ENCODE peak calls at places on chromosomes 11 and 22, in ten cellular contexts. One of them, this sample, is unnamed.
A peak's percentile ranks its signal among the peaks of the same experiment; 100 is the strongest.

GRCh38 chr11:69744435-69744834 is 30.7 kb downstream of the FGF4 start:
- DNase-seq in GM23248: no peak
- DNase-seq in CD8-positive, alpha-beta T cell: no peak
- DNase-seq in right atrium auricular region: no peak
- DNase-seq in naive thymus-derived CD4-positive, alpha-beta T cell: no peak
- DNase-seq in uterus: no peak
- DNase-seq in transverse colon: no peak
- DNase-seq in left ventricle myocardium inferior: no peak
- DNase-seq in heart left ventricle: no peak
- DNase-seq in CD4-positive, alpha-beta memory T cell: no peak
- DNase-seq in this sample: no peak

GRCh38 chr22:44407404-44408226 is 90.4 kb downstream of the RTL6 start:
- DNase-seq in transverse colon: no peak
- DNase-seq in naive thymus-derived CD4-positive, alpha-beta T cell: no peak
- DNase-seq in uterus: no peak
- DNase-seq in left ventricle myocardium inferior: peak; percentile 28
- DNase-seq in CD8-positive, alpha-beta T cell: no peak
- DNase-seq in heart left ventricle: peak; percentile 58
- DNase-seq in GM23248: no peak
- DNase-seq in CD4-positive, alpha-beta memory T cell: no peak
- DNase-seq in right atrium auricular region: no peak
- DNase-seq in this sample: peak; percentile 5

GRCh38 chr22:31223786-31224191 is 11.7 kb downstream of the LIMK2 start:
- DNase-seq in CD8-positive, alpha-beta T cell: no peak
- DNase-seq in left ventricle myocardium inferior: no peak
- DNase-seq in uterus: no peak
- DNase-seq in naive thymus-derived CD4-positive, alpha-beta T cell: no peak
- DNase-seq in CD4-positive, alpha-beta memory T cell: no peak
- DNase-seq in GM23248: no peak
- DNase-seq in right atrium auricular region: no peak
- DNase-seq in heart left ventricle: no peak
- DNase-seq in transverse colon: no peak
- DNase-seq in this sample: no peak

GRCh38 chr22:50027639-50028537 is 15.3 kb upstream of the IL17REL start:
- DNase-seq in naive thymus-derived CD4-positive, alpha-beta T cell: no peak
- DNase-seq in GM23248: peak; percentile 43
- DNase-seq in transverse colon: peak; percentile 8
- DNase-seq in heart left ventricle: no peak
- DNase-seq in CD8-positive, alpha-beta T cell: no peak
- DNase-seq in uterus: no peak
- DNase-seq in left ventricle myocardium inferior: no peak
- DNase-seq in CD4-positive, alpha-beta memory T cell: peak; percentile 86
- DNase-seq in right atrium auricular region: no peak
- DNase-seq in this sample: no peak

GRCh38 chr11:34632105-34632780 is 11.3 kb downstream of the EHF start:
- DNase-seq in CD8-positive, alpha-beta T cell: no peak
- DNase-seq in right atrium auricular region: no peak
- DNase-seq in transverse colon: no peak
- DNase-seq in uterus: no peak
- DNase-seq in GM23248: peak; percentile 42
- DNase-seq in naive thymus-derived CD4-positive, alpha-beta T cell: no peak
- DNase-seq in CD4-positive, alpha-beta memory T cell: no peak
- DNase-seq in left ventricle myocardium inferior: no peak
- DNase-seq in heart left ventricle: peak; percentile 34
- DNase-seq in this sample: no peak

GRCh38 chr22:20062766-20063083 is 17.3 kb upstream of the DGCR8 start:
- DNase-seq in right atrium auricular region: no peak
- DNase-seq in CD4-positive, alpha-beta memory T cell: no peak
- DNase-seq in heart left ventricle: no peak
- DNase-seq in left ventricle myocardium inferior: no peak
- DNase-seq in CD8-positive, alpha-beta T cell: no peak
- DNase-seq in uterus: no peak
- DNase-seq in naive thymus-derived CD4-positive, alpha-beta T cell: no peak
- DNase-seq in GM23248: peak; percentile 41
- DNase-seq in transverse colon: no peak
- DNase-seq in this sample: no peak

GRCh38 chr11:87300640-87301381 is 263.1 kb downstream of the TMEM135 start:
- DNase-seq in CD8-positive, alpha-beta T cell: no peak
- DNase-seq in left ventricle myocardium inferior: no peak
- DNase-seq in right atrium auricular region: no peak
- DNase-seq in naive thymus-derived CD4-positive, alpha-beta T cell: no peak
- DNase-seq in CD4-positive, alpha-beta memory T cell: no peak
- DNase-seq in heart left ventricle: no peak
- DNase-seq in transverse colon: peak; percentile 25
- DNase-seq in uterus: no peak
- DNase-seq in GM23248: no peak
- DNase-seq in this sample: no peak

GRCh38 chr11:26583550-26583949 is 11.5 kb upstream of the MUC15 start:
- DNase-seq in left ventricle myocardium inferior: no peak
- DNase-seq in CD4-positive, alpha-beta memory T cell: no peak
- DNase-seq in GM23248: peak; percentile 10
- DNase-seq in heart left ventricle: no peak
- DNase-seq in CD8-positive, alpha-beta T cell: no peak
- DNase-seq in naive thymus-derived CD4-positive, alpha-beta T cell: no peak
- DNase-seq in right atrium auricular region: no peak
- DNase-seq in transverse colon: no peak
- DNase-seq in uterus: no peak
- DNase-seq in this sample: no peak

GRCh38 chr11:109424893-109425292 is 2.9 kb downstream of the C11orf87 start:
- DNase-seq in uterus: no peak
- DNase-seq in GM23248: no peak
- DNase-seq in naive thymus-derived CD4-positive, alpha-beta T cell: no peak
- DNase-seq in left ventricle myocardium inferior: no peak
- DNase-seq in right atrium auricular region: no peak
- DNase-seq in CD4-positive, alpha-beta memory T cell: no peak
- DNase-seq in CD8-positive, alpha-beta T cell: no peak
- DNase-seq in heart left ventricle: no peak
- DNase-seq in transverse colon: no peak
- DNase-seq in this sample: no peak

GRCh38 chr11:109423860-109424190 is 1.8 kb downstream of the C11orf87 start:
- DNase-seq in CD4-positive, alpha-beta memory T cell: no peak
- DNase-seq in heart left ventricle: no peak
- DNase-seq in GM23248: no peak
- DNase-seq in right atrium auricular region: no peak
- DNase-seq in transverse colon: no peak
- DNase-seq in left ventricle myocardium inferior: no peak
- DNase-seq in naive thymus-derived CD4-positive, alpha-beta T cell: no peak
- DNase-seq in uterus: no peak
- DNase-seq in CD8-positive, alpha-beta T cell: no peak
- DNase-seq in this sample: no peak

GRCh38 chr11:109421981-109422590 is at the start of gene C11orf87:
- DNase-seq in naive thymus-derived CD4-positive, alpha-beta T cell: no peak
- DNase-seq in transverse colon: no peak
- DNase-seq in CD4-positive, alpha-beta memory T cell: no peak
- DNase-seq in uterus: no peak
- DNase-seq in left ventricle myocardium inferior: no peak
- DNase-seq in right atrium auricular region: no peak
- DNase-seq in GM23248: peak; percentile 46
- DNase-seq in CD8-positive, alpha-beta T cell: no peak
- DNase-seq in heart left ventricle: no peak
- DNase-seq in this sample: peak; percentile 37

GRCh38 chr11:109422755-109423113 is 744 bp downstream of the C11orf87 start:
- DNase-seq in uterus: no peak
- DNase-seq in transverse colon: no peak
- DNase-seq in naive thymus-derived CD4-positive, alpha-beta T cell: no peak
- DNase-seq in CD8-positive, alpha-beta T cell: no peak
- DNase-seq in CD4-positive, alpha-beta memory T cell: no peak
- DNase-seq in heart left ventricle: no peak
- DNase-seq in GM23248: peak; percentile 58
- DNase-seq in left ventricle myocardium inferior: no peak
- DNase-seq in right atrium auricular region: no peak
- DNase-seq in this sample: no peak

DNA sequence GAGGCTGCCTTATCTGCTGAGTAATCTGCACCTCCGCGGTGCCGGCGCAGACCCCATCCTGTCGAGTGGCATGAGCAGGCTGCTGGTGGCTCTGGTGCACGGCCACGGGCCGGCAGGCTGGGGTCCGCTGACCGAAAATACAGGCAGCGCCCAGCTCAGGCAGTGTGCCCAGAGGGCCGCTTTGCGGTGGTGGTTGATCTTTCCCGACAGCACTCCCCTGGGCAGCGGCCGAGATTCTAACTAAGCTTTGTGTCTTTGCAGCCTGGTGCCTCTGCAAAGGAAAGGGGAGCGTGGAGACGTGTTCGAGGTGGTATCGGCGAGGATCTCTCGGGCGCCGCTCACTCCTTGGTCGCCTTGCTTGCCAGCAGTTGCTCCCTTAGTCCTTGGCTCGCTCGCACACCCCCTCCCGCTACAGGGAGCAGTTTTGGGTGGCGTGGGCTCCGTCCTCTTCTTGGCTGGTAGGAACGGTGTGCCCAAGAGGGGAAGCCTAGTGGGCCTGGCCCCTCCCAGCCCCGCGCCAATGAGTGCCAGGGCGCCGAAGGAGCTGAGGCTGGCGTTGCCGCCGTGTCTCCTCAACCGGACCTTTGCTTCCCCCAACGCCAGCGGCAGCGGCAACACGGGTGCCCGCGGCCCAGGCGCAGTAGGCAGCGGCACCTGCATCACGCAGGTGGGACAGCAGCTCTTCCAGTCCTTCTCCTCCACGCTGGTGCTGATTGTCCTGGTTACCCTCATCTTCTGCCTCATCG is 1.3 kb downstream of the C11orf87 start:
- DNase-seq in heart left ventricle: no peak
- DNase-seq in CD8-positive, alpha-beta T cell: no peak
- DNase-seq in uterus: no peak
- DNase-seq in right atrium auricular region: no peak
- DNase-seq in CD4-positive, alpha-beta memory T cell: no peak
- DNase-seq in GM23248: peak; percentile 56
- DNase-seq in transverse colon: no peak
- DNase-seq in naive thymus-derived CD4-positive, alpha-beta T cell: no peak
- DNase-seq in left ventricle myocardium inferior: no peak
- DNase-seq in this sample: peak; percentile 31
- H3K27me3 ChIP-seq in heart left ventricle: no peaks in the 10 kb centered on the region
- H3K27me3 ChIP-seq in CD8-positive, alpha-beta T cell: no peaks in the 10 kb centered on the region
- H3K27me3 ChIP-seq in uterus: peaks cover 26% of the 10 kb centered on the region
- H3K27me3 ChIP-seq in right atrium auricular region: no peaks in the 10 kb centered on the region
- H3K27me3 ChIP-seq in CD4-positive, alpha-beta memory T cell: no peaks in the 10 kb centered on the region
- H3K27me3 ChIP-seq in GM23248: peaks cover 13% of the 10 kb centered on the region
- H3K27me3 ChIP-seq in transverse colon: peaks cover 49% of the 10 kb centered on the region
- H3K27me3 ChIP-seq in naive thymus-derived CD4-positive, alpha-beta T cell: no peaks in the 10 kb centered on the region
- H3K27me3 ChIP-seq in left ventricle myocardium inferior: peaks cover 69% of the 10 kb centered on the region
- H3K27me3 ChIP-seq in this sample: no peaks in the 10 kb centered on the region

DNA sequence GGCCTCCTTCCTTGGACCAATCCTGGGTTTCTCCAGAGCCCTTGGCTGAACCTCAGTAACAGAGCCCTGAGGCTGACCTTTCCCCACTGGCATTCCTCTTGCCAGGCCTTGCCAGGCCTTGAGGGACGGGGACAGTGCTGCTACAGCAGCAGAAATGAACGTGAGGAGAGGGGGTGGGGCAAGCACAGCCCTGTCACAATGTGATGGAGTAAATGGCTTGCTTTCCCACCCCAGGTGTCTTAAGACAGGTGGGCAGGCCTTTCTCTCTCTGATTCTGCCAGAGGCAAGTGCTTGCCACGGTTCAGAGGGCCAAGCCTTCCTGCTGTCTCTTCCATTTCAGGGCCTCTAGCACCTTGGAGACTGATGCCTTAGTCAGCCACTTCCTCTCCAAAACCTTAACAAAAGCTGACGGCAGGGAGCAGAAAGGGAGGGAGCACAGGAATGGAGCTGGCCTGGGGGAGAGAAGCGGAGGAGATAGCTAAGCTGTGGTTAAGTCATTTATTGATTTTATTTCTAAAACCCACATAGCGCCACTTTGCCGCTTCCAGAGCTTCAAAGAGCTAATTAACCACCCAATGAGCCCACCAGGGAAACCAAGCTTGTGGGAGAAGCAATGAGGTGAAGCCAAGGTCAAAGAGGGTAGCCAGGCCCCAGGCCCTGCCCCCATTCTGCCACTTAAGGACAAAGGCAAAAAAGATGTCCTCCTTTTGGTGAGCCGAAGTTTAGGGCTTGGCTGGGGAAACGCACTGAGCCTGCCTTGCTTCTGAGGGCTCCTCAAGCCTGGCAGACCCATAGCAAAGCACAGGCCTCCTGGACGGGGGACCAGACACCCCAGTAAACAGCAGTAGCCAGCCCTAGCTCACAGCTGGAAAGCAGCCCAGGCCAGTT is 3.4 kb upstream of the PYGM start:
- DNase-seq in left ventricle myocardium inferior: no peak
- DNase-seq in right atrium auricular region: no peak
- DNase-seq in naive thymus-derived CD4-positive, alpha-beta T cell: no peak
- DNase-seq in CD8-positive, alpha-beta T cell: no peak
- DNase-seq in GM23248: peak; percentile 58
- DNase-seq in CD4-positive, alpha-beta memory T cell: peak; percentile 62
- DNase-seq in heart left ventricle: no peak
- DNase-seq in transverse colon: no peak
- DNase-seq in uterus: peak; percentile 20
- DNase-seq in this sample: no peak
- H3K36me3 ChIP-seq in left ventricle myocardium inferior: peaks cover 51% of the 10 kb centered on the region
- H3K36me3 ChIP-seq in right atrium auricular region: peaks cover 54% of the 10 kb centered on the region
- H3K36me3 ChIP-seq in naive thymus-derived CD4-positive, alpha-beta T cell: peaks cover 17% of the 10 kb centered on the region
- H3K36me3 ChIP-seq in CD8-positive, alpha-beta T cell: peaks cover 26% of the 10 kb centered on the region
- H3K36me3 ChIP-seq in GM23248: peaks cover 37% of the 10 kb centered on the region
- H3K36me3 ChIP-seq in CD4-positive, alpha-beta memory T cell: peaks cover 47% of the 10 kb centered on the region
- H3K36me3 ChIP-seq in heart left ventricle: peaks cover 21% of the 10 kb centered on the region
- H3K36me3 ChIP-seq in transverse colon: peaks cover 44% of the 10 kb centered on the region
- H3K36me3 ChIP-seq in uterus: no peaks in the 10 kb centered on the region
- H3K36me3 ChIP-seq in this sample: peaks cover 54% of the 10 kb centered on the region

GRCh38 chr11:57474017-57474750 is 13.9 kb downstream of the RTN4RL2 start:
- DNase-seq in uterus: no peak
- DNase-seq in left ventricle myocardium inferior: no peak
- DNase-seq in heart left ventricle: no peak
- DNase-seq in CD8-positive, alpha-beta T cell: no peak
- DNase-seq in transverse colon: no peak
- DNase-seq in right atrium auricular region: no peak
- DNase-seq in GM23248: peak; percentile 32
- DNase-seq in CD4-positive, alpha-beta memory T cell: no peak
- DNase-seq in naive thymus-derived CD4-positive, alpha-beta T cell: peak; percentile 44
- DNase-seq in this sample: no peak
- H3K4me3 ChIP-seq in uterus: no peak overlapping the region
- H3K4me3 ChIP-seq in left ventricle myocardium inferior: no peak overlapping the region
- H3K4me3 ChIP-seq in heart left ventricle: no peak overlapping the region
- H3K4me3 ChIP-seq in CD8-positive, alpha-beta T cell: peak overlapping the region; percentile 8
- H3K4me3 ChIP-seq in transverse colon: no peak overlapping the region
- H3K4me3 ChIP-seq in right atrium auricular region: no peak overlapping the region
- H3K4me3 ChIP-seq in GM23248: no peak overlapping the region
- H3K4me3 ChIP-seq in CD4-positive, alpha-beta memory T cell: no peak overlapping the region
- H3K4me3 ChIP-seq in naive thymus-derived CD4-positive, alpha-beta T cell: peak overlapping the region; percentile 40
- H3K4me3 ChIP-seq in this sample: no peak overlapping the region

GRCh38 chr11:64639885-64640284 is 48.9 kb downstream of the SLC22A12 start:
- DNase-seq in left ventricle myocardium inferior: no peak
- DNase-seq in uterus: no peak
- DNase-seq in CD4-positive, alpha-beta memory T cell: no peak
- DNase-seq in transverse colon: no peak
- DNase-seq in naive thymus-derived CD4-positive, alpha-beta T cell: no peak
- DNase-seq in heart left ventricle: no peak
- DNase-seq in CD8-positive, alpha-beta T cell: no peak
- DNase-seq in GM23248: no peak
- DNase-seq in right atrium auricular region: no peak
- DNase-seq in this sample: no peak

GRCh38 chr11:64638829-64639228 is 47.8 kb downstream of the SLC22A12 start:
- DNase-seq in GM23248: no peak
- DNase-seq in transverse colon: no peak
- DNase-seq in CD4-positive, alpha-beta memory T cell: no peak
- DNase-seq in uterus: no peak
- DNase-seq in left ventricle myocardium inferior: no peak
- DNase-seq in naive thymus-derived CD4-positive, alpha-beta T cell: no peak
- DNase-seq in CD8-positive, alpha-beta T cell: no peak
- DNase-seq in heart left ventricle: no peak
- DNase-seq in right atrium auricular region: no peak
- DNase-seq in this sample: no peak

GRCh38 chr11:64633555-64634159 is 42.6 kb downstream of the SLC22A12 start:
- DNase-seq in left ventricle myocardium inferior: no peak
- DNase-seq in right atrium auricular region: no peak
- DNase-seq in transverse colon: no peak
- DNase-seq in naive thymus-derived CD4-positive, alpha-beta T cell: no peak
- DNase-seq in CD8-positive, alpha-beta T cell: no peak
- DNase-seq in heart left ventricle: no peak
- DNase-seq in uterus: no peak
- DNase-seq in CD4-positive, alpha-beta memory T cell: no peak
- DNase-seq in GM23248: no peak
- DNase-seq in this sample: no peak

GRCh38 chr11:64638017-64638664 is 47.1 kb downstream of the SLC22A12 start:
- DNase-seq in left ventricle myocardium inferior: no peak
- DNase-seq in uterus: no peak
- DNase-seq in heart left ventricle: no peak
- DNase-seq in CD4-positive, alpha-beta memory T cell: no peak
- DNase-seq in transverse colon: peak; percentile 70
- DNase-seq in GM23248: peak; percentile 18
- DNase-seq in CD8-positive, alpha-beta T cell: no peak
- DNase-seq in naive thymus-derived CD4-positive, alpha-beta T cell: no peak
- DNase-seq in right atrium auricular region: no peak
- DNase-seq in this sample: no peak

GRCh38 chr11:64637346-64638016 is 46.5 kb downstream of the SLC22A12 start:
- DNase-seq in uterus: no peak
- DNase-seq in CD4-positive, alpha-beta memory T cell: no peak
- DNase-seq in GM23248: peak; percentile 36
- DNase-seq in CD8-positive, alpha-beta T cell: no peak
- DNase-seq in left ventricle myocardium inferior: no peak
- DNase-seq in heart left ventricle: no peak
- DNase-seq in right atrium auricular region: no peak
- DNase-seq in transverse colon: no peak
- DNase-seq in naive thymus-derived CD4-positive, alpha-beta T cell: no peak
- DNase-seq in this sample: no peak
- H3K27me3 ChIP-seq in uterus: no peaks in the 10 kb centered on the region
- H3K27me3 ChIP-seq in CD4-positive, alpha-beta memory T cell: peaks cover 20% of the 10 kb centered on the region
- H3K27me3 ChIP-seq in GM23248: peaks cover 45% of the 10 kb centered on the region
- H3K27me3 ChIP-seq in CD8-positive, alpha-beta T cell: peaks cover 15% of the 10 kb centered on the region
- H3K27me3 ChIP-seq in left ventricle myocardium inferior: peaks cover 91% of the 10 kb centered on the region
- H3K27me3 ChIP-seq in heart left ventricle: peaks cover 5% of the 10 kb centered on the region
- H3K27me3 ChIP-seq in right atrium auricular region: no peaks in the 10 kb centered on the region
- H3K27me3 ChIP-seq in transverse colon: peaks cover 31% of the 10 kb centered on the region
- H3K27me3 ChIP-seq in naive thymus-derived CD4-positive, alpha-beta T cell: no peaks in the 10 kb centered on the region
- H3K27me3 ChIP-seq in this sample: no peaks in the 10 kb centered on the region

This sample was measured in WERI-Rb-1.